ENCODE peak calls at places on chromosomes 13 and 19, in seven cellular contexts. J is IMR-90, S is neuronal stem cell, A is mesendoderm, H is H1, O is mesenchymal stem cell, D is trophoblast cell. T is an unnamed sample.

GRCh38 chr19:23436318-23436717 is 41.0 kb upstream of the ZNF91 start:
- DNase-seq in S (no peak), A (peak; percentile 25), H (no peak), D (no peak), J (no peak), O (no peak), T (no peak)

GRCh38 chr13:48446454-48446853 is 33.5 kb upstream of the LPAR6 start:
- DNase-seq in J (peak; percentile 84), D (no peak), S (no peak), O (peak; percentile 74), H (no peak), A (no peak), T (no peak)

GRCh38 chr13:25927363-25927762 is 124.5 kb downstream of the SHISA2 start:
- DNase-seq in A (no peak), O (no peak), J (no peak), S (no peak), D (no peak), H (no peak), T (no peak)

GRCh38 chr19:6375411-6376010 is at the start of gene PSPN:
- DNase-seq in S (no peak), J (no peak), O (no peak), D (no peak), A (no peak), H (no peak), T (no peak)

GRCh38 chr13:32527151-32527550 is 11.4 kb downstream of the N4BP2L2 start:
- DNase-seq in A (no peak), H (no peak), D (no peak), S (no peak), O (no peak), J (no peak), T (no peak)

GRCh38 chr19:18259848-18260247 is 14.4 kb downstream of the IQCN start:
- DNase-seq in H (no peak), J (no peak), O (peak; percentile 54), A (no peak), S (no peak), D (no peak), T (no peak)

GRCh38 chr13:66477816-66478215 is 752.3 kb downstream of the PCDH9 start:
- DNase-seq in J (no peak), S (no peak), A (no peak), O (no peak), D (no peak), H (no peak), T (no peak)

GRCh38 chr19:7930765-7931164 is 4.8 kb upstream of the CTXN1 start:
- DNase-seq in H (no peak), J (no peak), A (no peak), O (no peak), S (no peak), D (no peak), T (no peak)

GRCh38 chr13:91572944-91573535 is 174.6 kb downstream of the GPC5 start:
- DNase-seq in D (no peak), S (no peak), O (no peak), J (peak; percentile 34), A (no peak), H (no peak), T (no peak)

GRCh38 chr19:47186337-47187022 is 44.5 kb downstream of the BBC3 start:
- DNase-seq in J (no peak), O (no peak), D (no peak), H (no peak), S (no peak), A (no peak), T (no peak)

GRCh38 chr19:6802336-6803035 is 30.0 kb downstream of the VAV1 start:
- DNase-seq in S (no peak), J (no peak), A (peak; percentile 21), O (no peak), D (peak; percentile 37), H (no peak), T (peak; percentile 54)

GRCh38 chr19:47713046-47714021 is at the start of gene EHD2:
- DNase-seq in D (no peak), A (peak; percentile 55), O (peak; percentile 76), H (no peak), J (peak; percentile 76), S (no peak), T (peak; percentile 64)

GRCh38 chr13:35716186-35716585 is 239.7 kb upstream of the MAB21L1 start:
- DNase-seq in A (peak; percentile 39), J (peak; percentile 26), H (no peak), O (no peak), S (no peak), D (peak; percentile 68), T (no peak)

GRCh38 chr19:57282011-57282636 is 1.8 kb downstream of the ZNF460 start:
- DNase-seq in O (no peak), A (no peak), J (no peak), D (no peak), H (no peak), S (no peak), T (no peak)

GRCh38 chr13:99812611-99813010 is 159.0 kb downstream of the ZIC5 start:
- DNase-seq in O (peak; percentile 9), H (no peak), A (peak; percentile 50), D (no peak), S (no peak), J (peak; percentile 19), T (no peak)

GRCh38 chr19:45035755-45036154 is 3.1 kb upstream of the CLASRP start:
- DNase-seq in O (no peak), J (no peak), S (no peak), A (no peak), H (no peak), D (no peak), T (no peak)

GRCh38 chr19:45040059-45040767 is 1.4 kb downstream of the CLASRP start:
- DNase-seq in A (no peak), S (no peak), D (no peak), J (no peak), O (no peak), H (no peak), T (no peak)

GRCh38 chr19:45041125-45041524 is 2.3 kb downstream of the CLASRP start:
- DNase-seq in S (no peak), O (no peak), A (no peak), D (no peak), J (no peak), H (no peak), T (no peak)

GRCh38 chr19:45038931-45039893 is at the start of gene CLASRP:
- DNase-seq in S (peak; percentile 80), H (no peak), O (peak; percentile 92), A (peak; percentile 91), J (peak; percentile 86), D (peak; percentile 81), T (peak; percentile 86)

DNA sequence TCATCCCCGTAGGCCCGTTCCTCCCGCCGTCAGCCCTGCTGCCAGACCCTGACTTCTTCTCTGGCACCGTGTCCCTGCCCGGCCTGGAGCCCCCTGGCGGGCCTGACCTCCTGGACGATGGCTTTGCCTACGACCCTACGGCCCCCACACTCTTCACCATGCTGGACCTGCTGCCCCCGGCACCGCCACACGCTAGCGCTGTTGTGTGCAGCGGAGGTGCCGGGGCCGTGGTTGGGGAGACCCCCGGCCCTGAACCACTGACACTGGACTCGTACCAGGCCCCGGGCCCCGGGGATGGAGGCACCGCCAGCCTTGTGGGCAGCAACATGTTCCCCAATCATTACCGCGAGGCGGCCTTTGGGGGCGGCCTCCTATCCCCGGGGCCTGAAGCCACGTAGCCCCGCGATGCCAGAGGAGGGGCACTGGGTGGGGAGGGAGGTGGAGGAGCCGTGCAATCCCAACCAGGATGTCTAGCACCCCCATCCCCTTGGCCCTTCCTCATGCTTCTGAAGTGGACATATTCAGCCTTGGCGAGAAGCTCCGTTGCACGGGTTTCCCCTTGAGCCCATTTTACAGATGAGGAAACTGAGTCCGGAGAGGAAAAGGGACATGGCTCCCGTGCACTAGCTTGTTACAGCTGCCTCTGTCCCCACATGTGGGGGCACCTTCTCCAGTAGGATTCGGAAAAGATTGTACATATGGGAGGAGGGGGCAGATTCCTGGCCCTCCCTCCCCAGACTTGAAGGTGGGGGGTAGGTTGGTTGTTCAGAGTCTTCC is 1.3 kb upstream of the CLASRP start:
- DNase-seq in S (no peak), H (no peak), J (no peak), A (no peak), O (no peak), D (no peak), T (no peak)
- H2AK5ac ChIP-seq in S (peak overlapping the region; percentile 68), H (no peak overlapping the region), J (no peak overlapping the region), A (no peak overlapping the region), O (no peak overlapping the region), D (no peak overlapping the region), T (no peak overlapping the region)

GRCh38 chr13:46077260-46077659 is 24.7 kb upstream of the ZC3H13 start:
- DNase-seq in D (no peak), H (no peak), J (no peak), A (no peak), S (no peak), O (no peak), T (no peak)
- H2AK5ac ChIP-seq in D (no peak overlapping the region), H (no peak overlapping the region), J (no peak overlapping the region), A (no peak overlapping the region), S (no peak overlapping the region), O (no peak overlapping the region), T (no peak overlapping the region)

DNA sequence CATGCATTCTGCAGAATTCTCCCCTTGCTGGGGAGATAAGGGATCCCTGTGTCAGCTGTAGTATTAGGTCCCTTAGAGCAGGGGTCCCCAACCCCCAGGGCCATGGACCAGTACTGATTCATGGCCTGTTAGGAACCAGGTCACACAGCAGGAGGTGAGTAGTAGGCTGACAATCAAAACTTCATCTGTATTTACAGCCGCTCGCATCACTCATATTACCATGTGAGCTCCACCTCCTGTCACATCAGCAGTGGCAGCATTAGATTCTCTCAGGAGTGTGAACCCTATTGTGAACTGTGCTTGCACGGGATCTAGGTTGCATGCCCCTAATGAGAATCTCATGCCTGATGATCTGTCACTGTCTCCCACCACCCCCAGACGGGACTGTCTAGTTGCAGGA is 37.9 kb downstream of the CPAMD8 start:
- DNase-seq in D (no peak), S (no peak), H (no peak), J (no peak), O (no peak), A (no peak), T (no peak)
- H2AK5ac ChIP-seq in D (no peak overlapping the region), S (no peak overlapping the region), H (no peak overlapping the region), J (no peak overlapping the region), O (no peak overlapping the region), A (no peak overlapping the region), T (no peak overlapping the region)

GRCh38 chr19:11246941-11247340 is 7.5 kb downstream of the ANGPTL8 start:
- DNase-seq in J (no peak), A (no peak), H (no peak), D (no peak), S (no peak), O (no peak), T (no peak)

GRCh38 chr19:11244846-11245589 is 5.6 kb downstream of the ANGPTL8 start:
- DNase-seq in D (no peak), J (no peak), A (no peak), S (no peak), O (no peak), H (no peak), T (no peak)

GRCh38 chr19:11247391-11247790 is 8.0 kb downstream of the ANGPTL8 start:
- DNase-seq in S (no peak), O (no peak), D (no peak), H (no peak), A (no peak), J (no peak), T (no peak)

GRCh38 chr19:11248852-11249251 is 9.4 kb downstream of the ANGPTL8 start:
- DNase-seq in D (no peak), J (no peak), A (no peak), O (no peak), S (no peak), H (no peak), T (no peak)

DNA sequence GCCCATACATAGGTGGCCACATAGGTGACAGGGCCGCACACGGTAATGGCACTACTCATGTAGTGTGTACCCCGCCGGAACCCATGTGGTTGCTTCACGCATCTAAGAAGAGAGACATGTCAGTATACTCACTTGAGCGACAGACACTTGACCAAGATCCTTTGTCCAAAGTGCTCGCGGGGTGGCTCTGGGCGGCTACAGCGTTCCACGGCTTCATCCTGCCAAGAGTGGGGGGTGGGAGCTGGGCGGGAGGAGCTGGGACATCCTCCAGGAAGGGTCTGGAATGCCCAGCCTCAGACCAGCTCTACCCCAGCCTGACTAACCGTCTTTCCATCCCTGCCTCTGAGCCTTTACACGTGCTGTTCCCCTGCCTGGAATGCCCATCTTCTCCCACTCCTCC is 8.5 kb downstream of the ANGPTL8 start:
- DNase-seq in S (no peak), D (no peak), A (no peak), H (no peak), O (no peak), J (no peak), T (no peak)
- H2AK5ac ChIP-seq in S (no peak overlapping the region), D (no peak overlapping the region), A (no peak overlapping the region), H (no peak overlapping the region), O (no peak overlapping the region), J (no peak overlapping the region), T (no peak overlapping the region)

T was measured in H9.